ENCODE peak calls at places on chromosomes 3 and 15, in four cellular contexts. V is H9, O is IMR-90, N is H1. F is an unnamed sample.
A peak's percentile ranks its signal among the peaks of the same experiment; 100 is the strongest.

GRCh38 chr15:86165263-86166204 is 85.9 kb downstream of the AGBL1 start:
- DNase-seq in V (no peak), O (no peak), N (no peak), F (peak; percentile 37)

GRCh38 chr15:51281368-51281967 is 56.9 kb downstream of the CYP19A1 start:
- DNase-seq in V (peak; percentile 74), O (peak; percentile 53), N (peak; percentile 79), F (peak; percentile 79)

GRCh38 chr15:60038111-60038521 is 34.0 kb downstream of the FOXB1 start:
- DNase-seq in V (peak; percentile 61), O (no peak), N (no peak), F (peak; percentile 32)

GRCh38 chr3:13069495-13069894 is 3.7 kb downstream of the IQSEC1 start:
- DNase-seq in V (no peak), O (no peak), N (no peak), F (peak; percentile 22)

GRCh38 chr15:69090197-69090948 is 70.1 kb upstream of the GLCE start:
- DNase-seq in V (peak; percentile 90), O (peak; percentile 29), N (no peak), F (peak; percentile 62)

GRCh38 chr3:186225603-186226002 is 116.7 kb upstream of the ETV5 start:
- DNase-seq in V (no peak), O (no peak), N (no peak), F (no peak)

GRCh38 chr15:48584090-48584831 is 61.2 kb downstream of the FBN1 start:
- DNase-seq in V (no peak), O (no peak), N (no peak), F (no peak)

GRCh38 chr15:96974761-96975160 is 644.3 kb downstream of the NR2F2 start:
- DNase-seq in V (no peak), O (no peak), N (no peak), F (no peak)

GRCh38 chr3:64928683-64929082 is 240.9 kb upstream of the ADAMTS9 start:
- DNase-seq in V (no peak), O (no peak), N (no peak), F (no peak)

GRCh38 chr15:31442203-31443090 is 115.8 kb downstream of the KLF13 start:
- DNase-seq in V (no peak), O (peak; percentile 95), N (no peak), F (peak; percentile 68)

GRCh38 chr3:159786489-159787181 is 202.0 kb upstream of the IL12A start:
- DNase-seq in V (no peak), O (no peak), N (no peak), F (no peak)

GRCh38 chr15:91911878-91912277 is 58.4 kb downstream of the SLCO3A1 start:
- DNase-seq in V (no peak), O (no peak), N (no peak), F (no peak)

GRCh38 chr3:31364711-31365110 is 168.0 kb upstream of the STT3B start:
- DNase-seq in V (no peak), O (peak; percentile 75), N (no peak), F (no peak)

GRCh38 chr15:78880242-78880533 is 7.5 kb downstream of the MORF4L1 start:
- DNase-seq in V (no peak), O (peak; percentile 76), N (no peak), F (no peak)

GRCh38 chr15:80744826-80745225 is 34.3 kb upstream of the CEMIP start:
- DNase-seq in V (no peak), O (peak; percentile 60), N (no peak), F (no peak)

GRCh38 chr3:192033246-192033645 is 572.3 kb downstream of the PYDC2 start:
- DNase-seq in V (no peak), O (no peak), N (no peak), F (no peak)

GRCh38 chr3:36312351-36312750 is 68.0 kb upstream of the STAC start:
- DNase-seq in V (no peak), O (no peak), N (no peak), F (peak; percentile 65)

GRCh38 chr3:39499651-39500273 is 32.3 kb downstream of the MOBP start:
- DNase-seq in V (no peak), O (no peak), N (no peak), F (peak; percentile 30)

GRCh38 chr3:63655519-63655918 is 3.0 kb downstream of the SNTN start:
- DNase-seq in V (no peak), O (peak; percentile 56), N (no peak), F (no peak)

GRCh38 chr3:17605032-17605431 is 137.4 kb downstream of the TBC1D5 start:
- DNase-seq in V (no peak), O (peak; percentile 90), N (no peak), F (peak; percentile 48)

GRCh38 chr15:81747026-81747425 is 298.8 kb downstream of the MEX3B start:
- DNase-seq in V (no peak), O (no peak), N (no peak), F (peak; percentile 62)

GRCh38 chr3:181610083-181610972 is 101.4 kb upstream of the SOX2 start:
- DNase-seq in V (no peak), O (no peak), N (no peak), F (peak; percentile 39)

GRCh38 chr3:183591881-183592521 is 36.5 kb upstream of the KLHL6 start:
- DNase-seq in V (no peak), O (no peak), N (no peak), F (peak; percentile 13)

GRCh38 chr3:64954995-64955636 is 267.3 kb upstream of the ADAMTS9 start:
- DNase-seq in V (no peak), O (no peak), N (no peak), F (no peak)

GRCh38 chr3:170320471-170321121 is 36.9 kb upstream of the SKIL start:
- DNase-seq in V (no peak), O (peak; percentile 24), N (no peak), F (peak; percentile 92)

GRCh38 chr3:23948761-23949160 is 3.7 kb downstream of the NR1D2 start:
- DNase-seq in V (no peak), O (peak; percentile 51), N (no peak), F (no peak)

GRCh38 chr15:101501703-101502373 is 12.3 kb upstream of the PCSK6 start:
- DNase-seq in V (peak; percentile 89), O (no peak), N (peak; percentile 81), F (peak; percentile 59)

GRCh38 chr3:54853573-54854404 is 74.1 kb downstream of the LRTM1 start:
- DNase-seq in V (peak; percentile 83), O (peak; percentile 74), N (peak; percentile 93), F (peak; percentile 67)

DNA sequence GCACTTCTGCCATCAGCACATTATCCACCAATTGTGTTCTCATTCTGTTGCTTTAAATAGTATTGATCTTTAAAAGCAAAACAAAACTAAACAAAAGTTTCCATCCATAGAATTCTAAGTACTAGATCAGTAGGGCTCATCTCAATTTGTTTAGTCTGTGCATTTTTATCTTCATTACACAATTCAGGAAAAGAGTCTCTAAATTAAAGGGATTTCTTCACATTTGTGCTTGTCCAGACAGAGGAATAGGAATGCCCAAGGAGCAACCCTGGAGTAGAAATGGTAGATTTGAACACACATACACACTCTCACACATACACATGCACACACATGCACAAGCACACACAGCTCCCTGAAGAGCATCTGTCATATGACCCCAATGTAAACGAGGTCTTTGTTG is 21.4 kb downstream of the LMCD1 start:
- DNase-seq in V (no peak), O (no peak), N (no peak), F (no peak)
- H4K8ac ChIP-seq in V (no peak overlapping the region), O (no peak overlapping the region), N (no peak overlapping the region), F (no peak overlapping the region)

GRCh38 chr3:174199696-174200095 is 659.4 kb upstream of the NAALADL2 start:
- DNase-seq in V (no peak), O (peak; percentile 18), N (no peak), F (no peak)
- H4K5ac ChIP-seq in V (no peak overlapping the region), O (peak overlapping the region; percentile 65), N (no peak overlapping the region), F (no peak overlapping the region)

GRCh38 chr15:37094542-37095196 is 5.7 kb downstream of the MEIS2 start:
- DNase-seq in V (no peak), O (peak; percentile 31), N (no peak), F (no peak)

GRCh38 chr15:37095197-37095992 is 5.0 kb downstream of the MEIS2 start:
- DNase-seq in V (peak; percentile 92), O (no peak), N (peak; percentile 83), F (peak; percentile 78)

GRCh38 chr15:37095993-37096877 is 4.1 kb downstream of the MEIS2 start:
- DNase-seq in V (peak; percentile 67), O (no peak), N (peak; percentile 71), F (peak; percentile 70)

GRCh38 chr15:37090543-37091175 is 9.7 kb downstream of the MEIS2 start:
- DNase-seq in V (no peak), O (no peak), N (no peak), F (no peak)

DNA sequence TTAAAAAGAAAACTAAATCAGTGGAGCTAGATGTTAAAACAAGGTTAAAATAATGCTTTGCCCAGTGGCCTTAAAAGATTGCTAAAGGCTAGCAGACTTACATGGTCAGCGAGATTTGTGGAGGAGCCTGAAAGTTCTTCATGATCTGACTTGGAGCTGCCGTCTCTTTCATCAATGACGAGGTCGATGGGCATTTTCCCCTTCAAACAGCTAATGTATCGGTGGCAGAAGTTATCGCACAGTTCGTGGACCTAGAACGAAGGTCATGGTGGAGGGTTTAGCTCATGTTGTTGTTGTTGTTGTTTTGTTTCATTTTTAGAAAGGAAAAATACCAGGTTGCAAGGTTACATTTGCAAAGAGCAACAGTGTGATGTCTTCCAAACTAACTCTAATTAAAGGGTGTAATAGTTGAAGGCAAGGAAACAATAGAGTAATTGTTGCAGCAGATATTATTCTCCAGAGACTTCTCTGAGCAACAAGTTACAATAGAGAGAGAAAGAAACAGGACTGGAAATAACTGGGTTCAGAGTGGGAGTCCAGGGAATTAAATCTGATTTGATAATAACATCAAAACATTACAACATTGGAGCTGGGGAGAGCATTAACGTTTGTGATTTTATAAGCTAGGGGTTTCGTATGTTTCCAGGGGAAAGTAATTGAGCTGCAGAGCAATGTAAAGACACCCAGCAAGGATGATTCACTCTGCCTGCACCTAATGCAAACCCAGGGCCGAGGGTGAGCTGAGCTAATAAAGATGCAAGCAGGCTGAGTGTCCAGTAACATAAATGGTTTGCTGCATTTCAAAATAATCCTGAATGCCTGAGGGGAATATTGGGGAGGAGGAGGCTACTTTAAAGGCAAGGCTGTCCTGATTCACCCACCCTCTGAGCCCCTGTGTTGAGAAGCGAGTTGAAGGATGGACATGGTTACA is 6.6 kb downstream of the MEIS2 start:
- DNase-seq in V (no peak), O (peak; percentile 69), N (no peak), F (no peak)
- H3K4me2 ChIP-seq in V (peak overlapping the region; percentile 92), O (no peak overlapping the region), N (peak overlapping the region; percentile 81), F (no peak overlapping the region)

GRCh38 chr3:184593923-184594303 is 32.3 kb downstream of the EPHB3 start:
- DNase-seq in V (no peak), O (no peak), N (no peak), F (no peak)

GRCh38 chr3:184593201-184593922 is 31.8 kb downstream of the EPHB3 start:
- DNase-seq in V (no peak), O (peak; percentile 27), N (no peak), F (no peak)

GRCh38 chr3:184596233-184596632 is 34.6 kb downstream of the EPHB3 start:
- DNase-seq in V (no peak), O (no peak), N (no peak), F (no peak)

GRCh38 chr3:184595726-184596125 is 34.1 kb downstream of the EPHB3 start:
- DNase-seq in V (no peak), O (no peak), N (no peak), F (no peak)

GRCh38 chr3:184594386-184595035 is 32.9 kb downstream of the EPHB3 start:
- DNase-seq in V (no peak), O (no peak), N (no peak), F (no peak)
- H4K8ac ChIP-seq in V (no peak overlapping the region), O (no peak overlapping the region), N (no peak overlapping the region), F (no peak overlapping the region)

F was measured in mesendoderm.